ENCODE peak calls at places on chromosomes 13 and 19, in four cellular contexts. T is SK-N-SH, M is K562, S is HepG2. O is an unnamed sample.

GRCh38 chr13:19607523-19608078 is 25.9 kb upstream of the MPHOSPH8 start:
- DNase-seq in S (no peak), M (no peak), T (no peak), O (no peak)

GRCh38 chr19:46860846-46861690 is at the start of gene ARHGAP35:
- DNase-seq in S (no peak), T (peak; percentile 92), M (peak; percentile 85), O (no peak)

GRCh38 chr13:109451726-109452125 is 334.7 kb downstream of the IRS2 start:
- DNase-seq in T (peak; percentile 6), S (no peak), M (no peak), O (no peak)

GRCh38 chr19:19955208-19955607 is 54.5 kb downstream of the ZNF93 start:
- DNase-seq in M (no peak), S (no peak), T (no peak), O (no peak)

GRCh38 chr19:33904681-33905080 is 108.0 kb downstream of the KCTD15 start:
- DNase-seq in T (peak; percentile 40), S (peak; percentile 14), M (no peak), O (no peak)

GRCh38 chr19:37551123-37551993 is 43.2 kb downstream of the ZNF571 start:
- DNase-seq in T (peak; percentile 95), S (no peak), M (peak; percentile 64), O (no peak)

GRCh38 chr13:44312898-44313551 is 60.6 kb upstream of the SERP2 start:
- DNase-seq in M (no peak), T (no peak), S (peak; percentile 14), O (no peak)

GRCh38 chr19:33864311-33864850 is 67.7 kb downstream of the KCTD15 start:
- DNase-seq in S (no peak), T (no peak), M (no peak), O (no peak)

GRCh38 chr13:40666905-40667621 is 622 bp upstream of the FOXO1 start:
- DNase-seq in S (peak; percentile 48), T (peak; percentile 86), M (peak; percentile 64), O (no peak)

GRCh38 chr19:33248954-33249613 is 23.4 kb upstream of the SLC7A10 start:
- DNase-seq in T (peak; percentile 70), M (no peak), S (peak; percentile 53), O (no peak)

GRCh38 chr19:39083983-39084731 is at the start of gene ACP7:
- DNase-seq in M (no peak), T (peak; percentile 64), S (no peak), O (no peak)

GRCh38 chr19:40466219-40467006 is at the start of gene SPTBN4:
- DNase-seq in M (no peak), T (no peak), S (no peak), O (peak; percentile 40)

GRCh38 chr13:49214917-49215376 is 5.2 kb upstream of the MLNR start:
- DNase-seq in T (no peak), S (peak; percentile 78), M (no peak), O (no peak)

GRCh38 chr13:39452412-39452811 is 150.6 kb downstream of the LHFPL6 start:
- DNase-seq in T (no peak), M (no peak), S (no peak), O (no peak)

GRCh38 chr13:67775359-67775758 is 545.2 kb upstream of the PCDH9 start:
- DNase-seq in T (no peak), M (no peak), S (no peak), O (no peak)
- TF ChIP-seq JUND in T (no peak), M (no peak), S (no peak), O (no peak)

GRCh38 chr19:58398087-58398486 is 2.6 kb downstream of the RNF225 start:
- DNase-seq in M (no peak), T (no peak), S (no peak), O (no peak)
- TF ChIP-seq SMC3 in M (no peak), T (no peak), S (no peak), O (no peak)

DNA sequence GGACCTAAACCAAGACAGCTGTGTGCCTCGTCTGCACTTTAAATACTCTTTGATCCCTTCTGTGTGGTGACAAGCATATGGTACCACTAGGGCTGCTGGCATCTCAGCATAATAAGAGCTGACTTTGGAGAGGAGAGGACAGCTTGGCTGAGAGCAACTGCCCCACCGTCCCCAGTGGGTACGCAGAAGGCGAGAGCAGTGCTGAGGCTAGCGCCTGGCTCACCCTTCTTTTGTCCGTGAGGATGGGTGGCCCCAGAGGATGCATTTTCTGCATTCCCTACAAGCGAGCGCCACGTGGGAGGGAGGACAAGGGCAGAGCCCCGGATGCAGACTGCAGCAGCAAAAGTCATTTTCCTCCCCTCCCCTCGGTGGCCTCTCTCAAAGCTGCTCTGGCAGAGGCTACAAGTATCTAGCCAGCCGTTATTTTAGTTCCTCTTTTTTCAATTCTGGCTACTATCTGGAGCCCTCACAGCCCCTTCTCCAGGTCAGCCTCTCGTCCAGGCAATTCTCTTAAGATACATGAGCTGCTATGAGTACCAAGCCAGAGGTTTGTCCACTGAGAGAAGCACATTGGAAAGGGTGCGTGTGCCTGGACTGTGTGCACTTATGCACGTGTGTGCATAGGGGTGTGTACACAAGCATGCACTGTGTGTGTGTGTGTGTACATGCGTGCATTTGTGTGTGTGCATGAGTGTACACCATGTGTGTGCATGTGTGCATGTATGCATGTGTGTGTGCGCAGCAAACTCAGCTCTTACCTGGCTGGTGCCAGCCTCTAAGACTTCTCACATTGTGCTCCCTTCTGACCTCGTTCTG is 51.3 kb downstream of the RAB20 start:
- DNase-seq in T (no peak), M (peak; percentile 36), S (no peak), O (no peak)
- TF ChIP-seq JUND in T (no peak), M (peak; percentile 23), S (no peak), O (no peak)

DNA sequence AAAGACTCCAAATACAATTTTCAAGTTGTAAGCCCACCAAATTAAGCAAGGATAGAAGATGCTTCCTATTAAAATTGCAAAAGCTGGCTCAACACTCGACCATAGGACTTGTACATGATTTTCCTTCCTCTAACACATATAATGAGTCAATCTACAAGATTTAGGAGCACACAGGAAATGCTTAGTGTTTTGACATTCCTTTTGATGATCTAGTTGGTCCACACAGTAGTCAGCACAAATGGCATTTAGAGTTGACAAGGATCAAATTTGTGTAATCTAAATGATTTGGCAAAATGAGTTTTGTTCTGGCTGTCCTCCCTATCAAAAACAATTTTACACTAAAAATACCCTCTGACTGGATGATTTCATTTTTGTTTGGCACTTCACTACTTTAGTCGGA is 340.2 kb downstream of the DIAPH3 start:
- DNase-seq in M (no peak), T (no peak), S (no peak), O (no peak)
- TF ChIP-seq SMC3 in M (no peak), T (no peak), S (no peak), O (no peak)

GRCh38 chr19:53136432-53136831 is 3.7 kb upstream of the ZNF415 start:
- DNase-seq in T (no peak), S (no peak), M (no peak), O (no peak)

GRCh38 chr19:53140351-53140750 is 7.6 kb upstream of the ZNF415 start:
- DNase-seq in T (no peak), S (no peak), M (no peak), O (no peak)
- TF ChIP-seq JUND in T (no peak), S (no peak), M (no peak), O (no peak)